ENCODE peak calls at places on chromosomes 16 and 17, in nine cellular contexts. M is posterior vena cava; B is CD8-positive, alpha-beta memory T cell; O is NCI-H524 treated with DMSO at 0.1 percent for 48 hours; G is NCI-H510A; T is ELR; W is HEK293T; S is aorta; Z is renal cortical epithelial cell. K is an unnamed sample.

GRCh38 chr16:3188675-3188924 is 596 bp downstream of the OR1F1 start:
- DNase-seq in M (no peak), B (no peak), O (no peak), G (no peak), T (no peak), W (no peak), S (no peak), Z (no peak), K (no peak)

GRCh38 chr17:17508019-17508535 is 11.9 kb upstream of the RASD1 start:
- DNase-seq in M (peak; percentile 36), B (no peak), O (no peak), G (no peak), T (no peak), W (no peak), S (no peak), Z (no peak), K (peak; percentile 78)

GRCh38 chr16:50528820-50529219 is 19.4 kb upstream of the NKD1 start:
- DNase-seq in M (no peak), B (no peak), O (no peak), G (no peak), T (no peak), W (no peak), S (no peak), Z (no peak), K (no peak)

GRCh38 chr16:87856796-87857228 is 12.5 kb downstream of the SLC7A5 start:
- DNase-seq in M (no peak), B (no peak), O (no peak), G (no peak), T (peak; percentile 54), W (no peak), S (no peak), Z (peak; percentile 49), K (no peak)

GRCh38 chr17:13244511-13244910 is 226.7 kb upstream of the ELAC2 start:
- DNase-seq in M (no peak), B (no peak), O (no peak), G (no peak), T (no peak), W (no peak), S (no peak), Z (no peak), K (no peak)

GRCh38 chr17:12620200-12620720 is 45.4 kb upstream of the MYOCD start:
- DNase-seq in M (no peak), B (no peak), O (no peak), G (no peak), T (peak; percentile 81), W (no peak), S (no peak), Z (no peak), K (no peak)

GRCh38 chr16:471353-472198 is 46.1 kb downstream of the RAB11FIP3 start:
- DNase-seq in M (no peak), B (no peak), O (no peak), G (no peak), T (no peak), W (no peak), S (no peak), Z (peak; percentile 51), K (peak; percentile 7)

GRCh38 chr16:31715915-31716314 is 157.7 kb upstream of the ZNF267 start:
- DNase-seq in M (no peak), B (no peak), O (no peak), G (no peak), T (no peak), W (no peak), S (no peak), Z (no peak), K (no peak)

GRCh38 chr17:9050801-9051401 is 29.6 kb downstream of the NTN1 start:
- DNase-seq in M (peak; percentile 59), B (no peak), O (no peak), G (no peak), T (peak; percentile 66), W (no peak), S (no peak), Z (peak; percentile 17), K (no peak)

GRCh38 chr17:1111599-1112443 is 68.0 kb downstream of the ABR start:
- DNase-seq in M (peak; percentile 86), B (no peak), O (no peak), G (peak; percentile 71), T (no peak), W (no peak), S (peak; percentile 81), Z (no peak), K (no peak)

GRCh38 chr17:58760248-58760647 is 4.6 kb downstream of the PPM1E start:
- DNase-seq in M (no peak), B (no peak), O (no peak), G (no peak), T (no peak), W (no peak), S (no peak), Z (no peak), K (no peak)

GRCh38 chr17:64777413-64778101 is 115.5 kb upstream of the SMURF2 start:
- DNase-seq in M (no peak), B (no peak), O (peak; percentile 87), G (no peak), T (no peak), W (no peak), S (peak; percentile 78), Z (no peak), K (peak; percentile 18)

GRCh38 chr17:47265983-47266541 is 12.4 kb downstream of the ITGB3 start:
- DNase-seq in M (no peak), B (no peak), O (no peak), G (no peak), T (peak; percentile 88), W (no peak), S (no peak), Z (peak; percentile 85), K (no peak)

GRCh38 chr17:78979780-78980623 is at the start of gene LGALS3BP:
- DNase-seq in M (peak; percentile 87), B (peak; percentile 52), O (peak; percentile 58), G (peak; percentile 91), T (peak; percentile 82), W (no peak), S (peak; percentile 81), Z (peak; percentile 79), K (peak; percentile 78)

K was measured in DMS79.